ENCODE peak calls at places on chromosomes 5 and 9, in nine cellular contexts. One of them, this sample, is unnamed.

GRCh38 chr5:172929371-172929838 is 29.8 kb upstream of the RPL26L1 start:
- DNase-seq in mesothelial cell of epicardium: no peak
- DNase-seq in effector CD4-positive, alpha-beta T cell: no peak
- DNase-seq in PC-3: no peak
- DNase-seq in progenitor cell of endocrine pancreas: no peak
- DNase-seq in activated CD4-positive, CD25-positive, alpha-beta regulatory T cell: no peak
- DNase-seq in NCI-H1105 treated with DMSO at 0.1 percent for 48 hours: no peak
- DNase-seq in EL: peak; percentile 94
- DNase-seq in activated T-cell treated with anti-CD3 and anti-CD28 coated beads for 48 hours: no peak
- DNase-seq in this sample: no peak

GRCh38 chr5:56264417-56265025 is 31.4 kb upstream of the ANKRD55 start:
- DNase-seq in progenitor cell of endocrine pancreas: no peak
- DNase-seq in PC-3: peak; percentile 66
- DNase-seq in NCI-H1105 treated with DMSO at 0.1 percent for 48 hours: peak; percentile 40
- DNase-seq in mesothelial cell of epicardium: no peak
- DNase-seq in activated T-cell treated with anti-CD3 and anti-CD28 coated beads for 48 hours: peak; percentile 6
- DNase-seq in activated CD4-positive, CD25-positive, alpha-beta regulatory T cell: no peak
- DNase-seq in EL: peak; percentile 62
- DNase-seq in effector CD4-positive, alpha-beta T cell: peak; percentile 10
- DNase-seq in this sample: no peak

GRCh38 chr5:14561741-14562140 is 19.9 kb upstream of the OTULINL start:
- DNase-seq in mesothelial cell of epicardium: no peak
- DNase-seq in activated T-cell treated with anti-CD3 and anti-CD28 coated beads for 48 hours: no peak
- DNase-seq in PC-3: no peak
- DNase-seq in activated CD4-positive, CD25-positive, alpha-beta regulatory T cell: no peak
- DNase-seq in effector CD4-positive, alpha-beta T cell: no peak
- DNase-seq in progenitor cell of endocrine pancreas: no peak
- DNase-seq in NCI-H1105 treated with DMSO at 0.1 percent for 48 hours: no peak
- DNase-seq in EL: no peak
- DNase-seq in this sample: no peak

GRCh38 chr5:59863777-59864176 is 29.7 kb downstream of the PDE4D start:
- DNase-seq in NCI-H1105 treated with DMSO at 0.1 percent for 48 hours: no peak
- DNase-seq in activated T-cell treated with anti-CD3 and anti-CD28 coated beads for 48 hours: no peak
- DNase-seq in EL: peak; percentile 57
- DNase-seq in progenitor cell of endocrine pancreas: no peak
- DNase-seq in PC-3: no peak
- DNase-seq in mesothelial cell of epicardium: no peak
- DNase-seq in activated CD4-positive, CD25-positive, alpha-beta regulatory T cell: no peak
- DNase-seq in effector CD4-positive, alpha-beta T cell: no peak
- DNase-seq in this sample: no peak

GRCh38 chr9:98972641-98973545 is 29.2 kb downstream of the COL15A1 start:
- DNase-seq in activated T-cell treated with anti-CD3 and anti-CD28 coated beads for 48 hours: no peak
- DNase-seq in mesothelial cell of epicardium: no peak
- DNase-seq in NCI-H1105 treated with DMSO at 0.1 percent for 48 hours: no peak
- DNase-seq in progenitor cell of endocrine pancreas: no peak
- DNase-seq in PC-3: no peak
- DNase-seq in effector CD4-positive, alpha-beta T cell: no peak
- DNase-seq in EL: no peak
- DNase-seq in activated CD4-positive, CD25-positive, alpha-beta regulatory T cell: no peak
- DNase-seq in this sample: no peak

GRCh38 chr9:130008577-130008976 is 34.4 kb downstream of the FNBP1 start:
- DNase-seq in activated CD4-positive, CD25-positive, alpha-beta regulatory T cell: no peak
- DNase-seq in activated T-cell treated with anti-CD3 and anti-CD28 coated beads for 48 hours: no peak
- DNase-seq in progenitor cell of endocrine pancreas: no peak
- DNase-seq in NCI-H1105 treated with DMSO at 0.1 percent for 48 hours: no peak
- DNase-seq in mesothelial cell of epicardium: no peak
- DNase-seq in PC-3: no peak
- DNase-seq in EL: no peak
- DNase-seq in effector CD4-positive, alpha-beta T cell: no peak
- DNase-seq in this sample: no peak

GRCh38 chr9:131697097-131697496 is 42.8 kb downstream of the RAPGEF1 start:
- DNase-seq in progenitor cell of endocrine pancreas: no peak
- DNase-seq in effector CD4-positive, alpha-beta T cell: no peak
- DNase-seq in activated T-cell treated with anti-CD3 and anti-CD28 coated beads for 48 hours: no peak
- DNase-seq in mesothelial cell of epicardium: no peak
- DNase-seq in PC-3: no peak
- DNase-seq in EL: no peak
- DNase-seq in activated CD4-positive, CD25-positive, alpha-beta regulatory T cell: no peak
- DNase-seq in NCI-H1105 treated with DMSO at 0.1 percent for 48 hours: peak; percentile 6
- DNase-seq in this sample: no peak

GRCh38 chr5:77230727-77231469 is 20.4 kb downstream of the PDE8B start:
- DNase-seq in EL: no peak
- DNase-seq in progenitor cell of endocrine pancreas: no peak
- DNase-seq in activated CD4-positive, CD25-positive, alpha-beta regulatory T cell: no peak
- DNase-seq in effector CD4-positive, alpha-beta T cell: no peak
- DNase-seq in activated T-cell treated with anti-CD3 and anti-CD28 coated beads for 48 hours: no peak
- DNase-seq in NCI-H1105 treated with DMSO at 0.1 percent for 48 hours: no peak
- DNase-seq in PC-3: peak; percentile 17
- DNase-seq in mesothelial cell of epicardium: no peak
- DNase-seq in this sample: no peak

GRCh38 chr9:12813960-12814876 is 39.4 kb downstream of the LURAP1L start:
- DNase-seq in NCI-H1105 treated with DMSO at 0.1 percent for 48 hours: peak; percentile 44
- DNase-seq in effector CD4-positive, alpha-beta T cell: no peak
- DNase-seq in EL: peak; percentile 99
- DNase-seq in progenitor cell of endocrine pancreas: no peak
- DNase-seq in PC-3: peak; percentile 93
- DNase-seq in activated CD4-positive, CD25-positive, alpha-beta regulatory T cell: no peak
- DNase-seq in activated T-cell treated with anti-CD3 and anti-CD28 coated beads for 48 hours: no peak
- DNase-seq in mesothelial cell of epicardium: no peak
- DNase-seq in this sample: no peak

GRCh38 chr9:134629061-134629585 is 12.5 kb upstream of the COL5A1 start:
- DNase-seq in activated CD4-positive, CD25-positive, alpha-beta regulatory T cell: no peak
- DNase-seq in mesothelial cell of epicardium: no peak
- DNase-seq in NCI-H1105 treated with DMSO at 0.1 percent for 48 hours: no peak
- DNase-seq in PC-3: no peak
- DNase-seq in effector CD4-positive, alpha-beta T cell: no peak
- DNase-seq in progenitor cell of endocrine pancreas: no peak
- DNase-seq in activated T-cell treated with anti-CD3 and anti-CD28 coated beads for 48 hours: no peak
- DNase-seq in EL: no peak
- DNase-seq in this sample: no peak

GRCh38 chr5:151020304-151021031 is at the start of gene GPX3:
- DNase-seq in activated CD4-positive, CD25-positive, alpha-beta regulatory T cell: no peak
- DNase-seq in PC-3: no peak
- DNase-seq in NCI-H1105 treated with DMSO at 0.1 percent for 48 hours: peak; percentile 51
- DNase-seq in mesothelial cell of epicardium: peak; percentile 68
- DNase-seq in activated T-cell treated with anti-CD3 and anti-CD28 coated beads for 48 hours: peak; percentile 29
- DNase-seq in progenitor cell of endocrine pancreas: peak; percentile 75
- DNase-seq in effector CD4-positive, alpha-beta T cell: no peak
- DNase-seq in EL: peak; percentile 65
- DNase-seq in this sample: no peak